ENCODE peak calls at places on chromosomes 7 and 10, in six cellular contexts. P, J, Z, A, O and R are unnamed samples.

GRCh38 chr10:123449234-123449962 is 216.8 kb upstream of the GPR26 start:
- DNase-seq in A (no peak), J (no peak), P (no peak), Z (no peak), O (no peak), R (no peak)

GRCh38 chr10:58336242-58336641 is 1.4 kb downstream of the UBE2D1 start:
- DNase-seq in A (no peak), P (no peak), O (no peak), Z (no peak), J (no peak), R (no peak)

GRCh38 chr7:146131701-146132100 is 15.1 kb downstream of the CNTNAP2 start:
- DNase-seq in J (no peak), O (no peak), P (no peak), Z (no peak), A (no peak), R (no peak)

GRCh38 chr7:147756290-147756689 is 834.3 kb upstream of the C7orf33 start:
- DNase-seq in J (no peak), A (no peak), O (no peak), Z (no peak), P (no peak), R (no peak)

GRCh38 chr10:101762736-101763135 is 13.2 kb downstream of the FGF8 start:
- DNase-seq in J (no peak), Z (no peak), A (no peak), P (no peak), O (no peak), R (no peak)

GRCh38 chr10:95330966-95331453 is 40.2 kb upstream of the PDLIM1 start:
- DNase-seq in A (no peak), J (peak; percentile 64), P (no peak), O (no peak), Z (no peak), R (no peak)

GRCh38 chr7:84202855-84203254 is 8.3 kb upstream of the SEMA3A start:
- DNase-seq in P (no peak), J (no peak), Z (no peak), A (no peak), O (no peak), R (no peak)

GRCh38 chr7:4689151-4689550 is 7.1 kb downstream of the FOXK1 start:
- DNase-seq in O (no peak), J (no peak), P (no peak), A (no peak), Z (no peak), R (no peak)

GRCh38 chr7:30209951-30210350 is 74.4 kb upstream of the ZNRF2 start:
- DNase-seq in O (no peak), P (no peak), J (no peak), Z (no peak), A (no peak), R (no peak)

GRCh38 chr10:60465801-60466200 is 76.1 kb upstream of the ANK3 start:
- DNase-seq in J (peak; percentile 55), O (peak; percentile 25), A (no peak), P (no peak), Z (no peak), R (peak; percentile 58)

GRCh38 chr10:4926400-4926799 is 36.8 kb upstream of the AKR1C1 start:
- DNase-seq in O (no peak), A (no peak), Z (no peak), J (no peak), P (no peak), R (no peak)

GRCh38 chr10:89151857-89152256 is 55.3 kb downstream of the CH25H start:
- DNase-seq in Z (no peak), A (no peak), O (no peak), J (no peak), P (no peak), R (peak; percentile 80)

GRCh38 chr7:155526225-155526624 is 20.1 kb downstream of the CNPY1 start:
- DNase-seq in A (no peak), J (no peak), Z (no peak), O (no peak), P (no peak), R (no peak)

GRCh38 chr7:368651-369475 is 78.9 kb downstream of the FOXL3 start:
- DNase-seq in P (no peak), O (no peak), Z (no peak), J (no peak), A (no peak), R (no peak)

GRCh38 chr10:6108631-6109443 is 20.0 kb downstream of the RBM17 start:
- DNase-seq in J (peak; percentile 48), A (no peak), Z (no peak), P (peak; percentile 33), O (peak; percentile 18), R (no peak)

GRCh38 chr7:46695045-46695708 is 774.1 kb upstream of the IGFBP3 start:
- DNase-seq in J (peak; percentile 20), P (no peak), Z (no peak), O (no peak), A (no peak), R (peak; percentile 25)

GRCh38 chr10:6053816-6054581 is 8.2 kb downstream of the IL2RA start:
- DNase-seq in A (no peak), P (no peak), O (no peak), J (no peak), Z (peak; percentile 63), R (no peak)

GRCh38 chr10:61217851-61218565 is 235.2 kb downstream of the TMEM26 start:
- DNase-seq in A (no peak), Z (no peak), J (no peak), O (no peak), P (no peak), R (no peak)

GRCh38 chr7:13291010-13291409 is 603.6 kb downstream of the ARL4A start:
- DNase-seq in O (no peak), P (no peak), A (no peak), J (no peak), Z (no peak), R (peak; percentile 54)

GRCh38 chr7:70208236-70209063 is 610.2 kb downstream of the AUTS2 start:
- DNase-seq in J (peak; percentile 7), O (no peak), P (no peak), Z (no peak), A (no peak), R (no peak)

GRCh38 chr10:132937861-132938260 is 4.5 kb downstream of the CFAP46 start:
- DNase-seq in Z (no peak), J (no peak), O (no peak), P (peak; percentile 15), A (no peak), R (no peak)

GRCh38 chr10:31034041-31034918 is 2.6 kb upstream of the ZNF438 start:
- DNase-seq in Z (no peak), A (no peak), J (peak; percentile 99), O (peak; percentile 89), P (no peak), R (peak; percentile 91)

GRCh38 chr7:31440511-31440910 is 73.4 kb upstream of the ITPRID1 start:
- DNase-seq in O (no peak), A (no peak), Z (no peak), J (no peak), P (no peak), R (no peak)

GRCh38 chr10:75019360-75019759 is 92.1 kb upstream of the SAMD8 start:
- DNase-seq in P (peak; percentile 48), J (peak; percentile 41), Z (no peak), O (peak; percentile 17), A (peak; percentile 14), R (peak; percentile 58)

GRCh38 chr10:5575482-5576153 is 50.9 kb downstream of the CALML3 start:
- DNase-seq in A (peak; percentile 38), J (peak; percentile 62), Z (no peak), P (peak; percentile 20), O (peak; percentile 72), R (peak; percentile 86)